ENCODE peak calls at places on chromosome 18, in seven cellular contexts. T is tibial artery, I is ovary, E is body of pancreas, W is AG04449, U is psoas muscle, P is tibial nerve. Y is an unnamed sample.
A peak's percentile ranks its signal among the peaks of the same experiment; 100 is the strongest.

GRCh38 chr18:58590231-58590630 is 38.7 kb downstream of the ALPK2 start:
- DNase-seq in T (no peak), W (no peak), U (no peak), P (no peak), E (no peak), I (no peak), Y (no peak)

GRCh38 chr18:24009651-24010333 is 4.8 kb upstream of the TTC39C start:
- DNase-seq in I (no peak), T (no peak), P (no peak), W (no peak), U (no peak), E (no peak), Y (no peak)

GRCh38 chr18:46324556-46324955 is 220.4 kb downstream of the HAUS1 start:
- DNase-seq in T (no peak), W (no peak), I (no peak), E (no peak), U (no peak), P (no peak), Y (no peak)

GRCh38 chr18:32998285-32998684 is 225.5 kb upstream of the KLHL14 start:
- DNase-seq in P (no peak), U (no peak), E (no peak), I (no peak), W (no peak), T (no peak), Y (no peak)

GRCh38 chr18:77870894-77871293 is 621.2 kb downstream of the GALR1 start:
- DNase-seq in I (no peak), U (no peak), W (no peak), E (no peak), P (no peak), T (no peak), Y (no peak)

GRCh38 chr18:10659594-10659993 is 133.8 kb downstream of the NAPG start:
- DNase-seq in W (no peak), I (no peak), E (no peak), T (no peak), U (no peak), P (no peak), Y (no peak)

GRCh38 chr18:57337890-57338289 is 14.5 kb upstream of the ST8SIA3 start:
- DNase-seq in E (no peak), W (no peak), P (no peak), T (no peak), I (no peak), U (no peak), Y (no peak)

GRCh38 chr18:40911582-40912254 is 1043.3 kb upstream of the PIK3C3 start:
- DNase-seq in E (no peak), U (no peak), P (no peak), W (no peak), T (no peak), I (no peak), Y (no peak)

GRCh38 chr18:73975266-73975665 is 172.4 kb downstream of the FBXO15 start:
- DNase-seq in I (no peak), U (no peak), E (no peak), T (no peak), W (no peak), P (no peak), Y (no peak)

GRCh38 chr18:31241900-31242409 is 76.0 kb upstream of the DSG1 start:
- DNase-seq in U (no peak), P (no peak), W (no peak), E (peak; percentile 48), I (no peak), T (no peak), Y (no peak)

GRCh38 chr18:13455470-13455869 is 236.9 kb downstream of the LDLRAD4 start:
- DNase-seq in U (no peak), W (no peak), T (no peak), P (no peak), E (no peak), I (no peak), Y (no peak)

GRCh38 chr18:13454363-13455150 is 236.0 kb downstream of the LDLRAD4 start:
- DNase-seq in W (no peak), P (no peak), T (no peak), I (no peak), E (no peak), U (no peak), Y (no peak)

GRCh38 chr18:13456736-13457271 is 238.2 kb downstream of the LDLRAD4 start:
- DNase-seq in U (no peak), E (no peak), P (no peak), W (no peak), T (no peak), I (no peak), Y (no peak)

GRCh38 chr18:13457327-13457726 is 238.8 kb downstream of the LDLRAD4 start:
- DNase-seq in T (no peak), W (no peak), P (no peak), U (no peak), E (no peak), I (no peak), Y (no peak)

GRCh38 chr18:13455960-13456471 is 237.5 kb downstream of the LDLRAD4 start:
- DNase-seq in U (no peak), P (no peak), T (no peak), W (no peak), E (no peak), I (no peak), Y (no peak)
- TF ChIP-seq CTCF in U (no peak), P (no peak), T (no peak), W (no peak), E (no peak), I (no peak), Y (no peak)

GRCh38 chr18:54672846-54673475 is 81.9 kb downstream of the DYNAP start:
- DNase-seq in I (no peak), E (no peak), W (no peak), U (no peak), T (no peak), P (no peak), Y (no peak)

GRCh38 chr18:54675076-54675475 is 84.0 kb downstream of the DYNAP start:
- DNase-seq in P (no peak), I (no peak), U (no peak), T (no peak), W (no peak), E (no peak), Y (no peak)

GRCh38 chr18:54672109-54672508 is 81.1 kb downstream of the DYNAP start:
- DNase-seq in T (no peak), W (no peak), E (no peak), U (no peak), I (no peak), P (no peak), Y (no peak)

DNA sequence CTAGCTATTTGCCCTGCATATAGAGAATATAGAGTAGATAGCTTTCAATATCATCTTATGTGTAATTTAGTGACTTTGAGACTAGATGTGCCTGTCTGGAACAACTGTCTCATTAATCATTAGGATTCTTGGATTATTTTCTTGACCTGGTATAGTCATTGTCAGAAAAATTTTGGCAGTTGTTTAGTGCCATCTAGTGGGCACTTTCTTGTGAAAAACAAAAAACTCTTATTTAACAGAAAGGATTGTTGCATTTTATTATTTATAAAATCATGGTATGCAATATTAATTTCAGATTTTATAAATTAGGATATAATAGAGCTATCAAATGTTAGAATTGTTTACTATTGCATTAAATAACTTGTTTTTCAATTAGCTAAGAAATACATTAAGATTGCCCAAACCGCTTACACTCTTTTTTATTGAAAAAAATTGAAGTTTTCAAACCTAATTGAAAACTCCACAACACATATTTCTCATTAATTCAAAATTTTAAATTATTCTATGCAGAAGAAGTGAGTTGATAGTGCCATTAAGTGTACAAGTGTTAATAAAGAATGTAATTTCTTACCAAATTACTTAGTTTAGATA is 80.3 kb downstream of the DYNAP start:
- DNase-seq in U (no peak), W (no peak), I (no peak), T (no peak), P (no peak), E (no peak), Y (no peak)
- TF ChIP-seq CTCF in U (peak; percentile 51), W (peak; percentile 6), I (no peak), T (peak; percentile 30), P (peak; percentile 17), E (peak; percentile 34), Y (no peak)

DNA sequence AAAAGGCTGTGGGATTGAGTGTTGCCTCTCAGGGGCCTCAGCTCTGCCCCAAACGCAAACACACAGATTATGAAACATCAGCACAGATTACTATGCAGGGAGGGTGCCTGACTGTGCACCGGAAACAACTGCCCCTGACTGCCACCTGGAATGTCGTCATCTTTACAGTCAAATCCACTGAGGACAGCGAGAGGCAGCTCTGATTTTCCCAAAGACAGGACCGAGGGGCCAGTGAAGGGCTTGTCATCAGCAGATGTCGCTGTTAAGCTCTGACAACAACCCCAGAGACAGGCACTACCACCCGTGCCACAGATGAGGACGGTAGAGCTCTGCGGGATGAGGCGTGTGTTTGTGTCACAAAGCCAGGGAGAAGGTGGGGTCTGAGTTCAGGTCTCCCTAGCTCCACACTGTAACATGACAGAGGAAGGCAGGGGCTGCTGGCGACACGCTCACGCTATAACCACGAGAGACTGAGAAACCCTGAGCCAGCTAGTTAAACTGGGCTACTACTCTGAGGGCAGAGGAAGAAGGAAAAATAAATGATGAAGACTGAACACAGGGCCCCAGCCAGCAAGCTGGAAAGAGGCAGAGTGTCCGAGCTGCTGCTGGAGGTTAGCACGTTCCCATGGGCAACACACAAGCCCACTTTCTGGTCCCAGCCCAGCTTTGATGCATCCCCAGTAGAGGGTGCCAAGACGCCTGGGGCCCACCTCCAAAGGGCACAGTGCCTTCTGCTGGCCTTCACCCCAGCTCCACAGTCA is 47.0 kb downstream of the PARD6G start:
- DNase-seq in I (no peak), U (no peak), E (no peak), W (no peak), T (no peak), P (no peak), Y (no peak)
- TF ChIP-seq CTCF in I (no peak), U (peak; percentile 9), E (no peak), W (peak; percentile 20), T (no peak), P (no peak), Y (no peak)

GRCh38 chr18:37484893-37485834 is 80.4 kb downstream of the CELF4 start:
- DNase-seq in P (no peak), W (no peak), I (peak; percentile 48), T (no peak), U (no peak), E (peak; percentile 38), Y (no peak)
- TF ChIP-seq CTCF in P (no peak), W (peak; percentile 20), I (peak; percentile 52), T (no peak), U (peak; percentile 45), E (no peak), Y (no peak)

GRCh38 chr18:2602844-2603243 is 31.5 kb downstream of the NDC80 start:
- DNase-seq in E (no peak), P (no peak), T (no peak), U (no peak), W (no peak), I (no peak), Y (no peak)
- TF ChIP-seq CTCF in E (no peak), P (no peak), T (no peak), U (no peak), W (no peak), I (no peak), Y (no peak)